ENCODE peak calls at places on chromosomes 4 and X, in nine cellular contexts. N, M, R, I, V, D, H, S and K are unnamed samples.

GRCh38 chr4:100913685-100914084 is 395.9 kb upstream of the EMCN start:
- DNase-seq in N (no peak), D (no peak), V (no peak), R (no peak), I (no peak), H (no peak), S (no peak), M (no peak), K (no peak)

GRCh38 chr4:123788577-123788976 is 392.0 kb downstream of the SPRY1 start:
- DNase-seq in D (no peak), R (no peak), M (no peak), N (no peak), S (no peak), H (no peak), V (no peak), I (no peak), K (no peak)

GRCh38 chr4:62670509-62670908 is 1470.4 kb downstream of the ADGRL3 start:
- DNase-seq in R (no peak), S (peak; percentile 3), I (no peak), D (no peak), N (no peak), M (no peak), V (no peak), H (no peak), K (no peak)

GRCh38 chr4:6257243-6258025 is 12.2 kb upstream of the WFS1 start:
- DNase-seq in S (no peak), R (no peak), H (no peak), I (peak; percentile 50), D (no peak), V (no peak), N (no peak), M (no peak), K (no peak)

GRCh38 chrX:40107291-40108083 is 9.7 kb upstream of the BCOR start:
- DNase-seq in V (peak; percentile 71), H (no peak), M (peak; percentile 82), N (peak; percentile 77), S (peak; percentile 44), D (peak; percentile 90), R (peak; percentile 72), I (peak; percentile 40), K (no peak)

GRCh38 chr4:140697709-140698560 is 58.2 kb downstream of the TBC1D9 start:
- DNase-seq in R (peak; percentile 35), D (no peak), V (no peak), I (no peak), M (no peak), S (no peak), H (no peak), N (no peak), K (no peak)

GRCh38 chrX:47187106-47187677 is 6.4 kb upstream of the UBA1 start:
- DNase-seq in N (no peak), M (no peak), R (no peak), H (no peak), S (no peak), I (no peak), D (no peak), V (no peak), K (no peak)

GRCh38 chr4:102168580-102168979 is 176.7 kb downstream of the SLC39A8 start:
- DNase-seq in V (no peak), I (no peak), D (no peak), H (no peak), N (no peak), R (no peak), S (no peak), M (no peak), K (no peak)

GRCh38 chr4:27055226-27055760 is 194.7 kb downstream of the STIM2 start:
- DNase-seq in N (no peak), I (no peak), R (no peak), D (no peak), M (no peak), H (no peak), S (no peak), V (no peak), K (no peak)

GRCh38 chrX:90617710-90618325 is 696.1 kb downstream of the TGIF2LX start:
- DNase-seq in H (no peak), D (peak; percentile 27), R (no peak), V (no peak), N (no peak), I (no peak), M (no peak), S (no peak), K (no peak)

GRCh38 chrX:155070038-155070437 is 898 bp downstream of the CMC4 start:
- DNase-seq in M (no peak), N (no peak), V (no peak), R (no peak), I (no peak), S (no peak), D (no peak), H (no peak), K (no peak)

GRCh38 chr4:85531575-85532339 is 56.8 kb downstream of the ARHGAP24 start:
- DNase-seq in S (no peak), N (no peak), I (no peak), M (no peak), D (no peak), V (no peak), R (no peak), H (no peak), K (no peak)

GRCh38 chr4:85534120-85534519 is 59.2 kb downstream of the ARHGAP24 start:
- DNase-seq in I (no peak), M (no peak), H (no peak), R (no peak), S (no peak), N (no peak), D (no peak), V (no peak), K (no peak)
- TF ChIP-seq POLR2AphosphoS5 in I (no peak), M (no peak), H (no peak), R (no peak), S (no peak), N (no peak), D (no peak), V (no peak), K (no peak)

GRCh38 chr4:18390655-18391369 is 369.3 kb upstream of the LCORL start:
- DNase-seq in N (peak; percentile 23), R (no peak), I (no peak), S (no peak), H (no peak), M (no peak), V (no peak), D (no peak), K (no peak)
- H3K9me3 ChIP-seq in N (no peaks in the 10 kb centered on the region), R (no peaks in the 10 kb centered on the region), I (no peaks in the 10 kb centered on the region), S (no peaks in the 10 kb centered on the region), H (no peaks in the 10 kb centered on the region), M (no peaks in the 10 kb centered on the region), V (no peaks in the 10 kb centered on the region), D (no peaks in the 10 kb centered on the region), K (no peaks in the 10 kb centered on the region)

GRCh38 chr4:150781108-150781663 is 199.2 kb downstream of the MAB21L2 start:
- DNase-seq in V (no peak), N (no peak), H (no peak), D (no peak), R (no peak), M (no peak), I (no peak), S (no peak), K (no peak)

GRCh38 chr4:150784305-150784704 is 202.4 kb downstream of the MAB21L2 start:
- DNase-seq in R (no peak), V (no peak), S (no peak), H (no peak), I (no peak), M (no peak), N (no peak), D (no peak), K (no peak)

GRCh38 chr4:150779707-150780106 is 197.8 kb downstream of the MAB21L2 start:
- DNase-seq in I (no peak), R (no peak), M (no peak), H (no peak), N (no peak), S (no peak), V (no peak), D (no peak), K (no peak)

GRCh38 chr4:150782921-150783320 is 201.0 kb downstream of the MAB21L2 start:
- DNase-seq in R (no peak), D (no peak), S (no peak), H (no peak), I (peak; percentile 28), V (no peak), N (no peak), M (no peak), K (no peak)

GRCh38 chr4:150782311-150782710 is 200.4 kb downstream of the MAB21L2 start:
- DNase-seq in V (no peak), N (no peak), M (no peak), R (no peak), I (peak; percentile 65), S (peak; percentile 10), H (no peak), D (no peak), K (no peak)
- H3K4me3 ChIP-seq in V (no peak overlapping the region), N (no peak overlapping the region), M (no peak overlapping the region), R (no peak overlapping the region), I (no peak overlapping the region), S (no peak overlapping the region), H (no peak overlapping the region), D (no peak overlapping the region), K (no peak overlapping the region)

GRCh38 chr4:183398298-183399129 is 45.9 kb upstream of the CDKN2AIP start:
- DNase-seq in V (peak; percentile 74), D (peak; percentile 93), I (peak; percentile 79), M (peak; percentile 85), R (peak; percentile 74), N (no peak), H (no peak), S (peak; percentile 94), K (peak; percentile 74)
- TF ChIP-seq POLR2AphosphoS5 in V (no peak), D (no peak), I (peak; percentile 31), M (no peak), R (no peak), N (peak; percentile 21), H (no peak), S (no peak), K (no peak)

GRCh38 chr4:99863-100262 is 24.4 kb upstream of the ZNF718 start:
- DNase-seq in R (no peak), D (no peak), V (no peak), S (no peak), N (peak; percentile 1), M (no peak), H (no peak), I (no peak), K (no peak)

DNA sequence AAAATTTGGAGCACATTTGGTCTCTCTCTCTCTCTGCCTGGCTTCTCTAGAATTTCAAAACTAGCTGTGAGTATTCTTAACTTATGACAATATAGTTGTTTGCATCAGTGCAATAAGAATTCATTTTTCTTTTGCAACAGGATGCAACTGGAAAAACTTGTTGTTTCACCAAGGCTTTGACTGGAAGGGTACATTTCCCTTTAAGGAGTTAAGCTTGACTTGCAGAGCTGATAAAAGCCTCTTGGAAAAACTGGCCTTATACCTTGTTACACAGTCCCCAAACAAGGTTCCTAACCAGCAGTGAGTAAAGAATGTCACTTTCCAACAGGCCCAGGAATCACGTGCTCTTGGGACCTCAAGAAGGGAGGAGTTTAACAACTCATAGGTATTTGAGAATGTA is 25.9 kb upstream of the ZNF718 start:
- DNase-seq in D (no peak), M (no peak), V (no peak), N (no peak), I (no peak), H (no peak), S (no peak), R (no peak), K (no peak)
- H3K9me3 ChIP-seq in D (peaks cover 83% of the 10 kb centered on the region), M (peaks cover 50% of the 10 kb centered on the region), V (peaks cover 100% of the 10 kb centered on the region), N (peaks cover 38% of the 10 kb centered on the region), I (peaks cover 6% of the 10 kb centered on the region), H (peaks cover 19% of the 10 kb centered on the region), S (peaks cover 17% of the 10 kb centered on the region), R (peaks cover 82% of the 10 kb centered on the region), K (peaks cover 74% of the 10 kb centered on the region)